ENCODE peak calls at places on chromosomes 5 and 9, in seven cellular contexts. One of them, this sample, is unnamed.
A peak's percentile ranks its signal among the peaks of the same experiment; 100 is the strongest.

GRCh38 chr9:116859763-116860162 is 172.7 kb downstream of the TRIM32 start:
- DNase-seq in colonic mucosa: no peak
- DNase-seq in upper lobe of right lung: no peak
- DNase-seq in CD8-positive, alpha-beta T cell: no peak
- DNase-seq in psoas muscle: no peak
- DNase-seq in heart right ventricle: no peak
- DNase-seq in A549: no peak
- DNase-seq in this sample: peak; percentile 8

GRCh38 chr5:57456056-57456455 is 26.6 kb downstream of the ACTBL2 start:
- DNase-seq in colonic mucosa: peak; percentile 35
- DNase-seq in upper lobe of right lung: no peak
- DNase-seq in CD8-positive, alpha-beta T cell: no peak
- DNase-seq in psoas muscle: no peak
- DNase-seq in heart right ventricle: no peak
- DNase-seq in A549: no peak
- DNase-seq in this sample: no peak

GRCh38 chr5:112951124-112951702 is 25.4 kb upstream of the DCP2 start:
- DNase-seq in colonic mucosa: no peak
- DNase-seq in upper lobe of right lung: no peak
- DNase-seq in CD8-positive, alpha-beta T cell: no peak
- DNase-seq in psoas muscle: no peak
- DNase-seq in heart right ventricle: no peak
- DNase-seq in A549: no peak
- DNase-seq in this sample: no peak

GRCh38 chr5:116573617-116574431 is 799 bp downstream of the SEMA6A start:
- DNase-seq in colonic mucosa: peak; percentile 46
- DNase-seq in upper lobe of right lung: peak; percentile 63
- DNase-seq in CD8-positive, alpha-beta T cell: no peak
- DNase-seq in psoas muscle: peak; percentile 25
- DNase-seq in heart right ventricle: peak; percentile 29
- DNase-seq in A549: peak; percentile 7
- DNase-seq in this sample: peak; percentile 23

GRCh38 chr5:11780641-11781345 is 123.5 kb downstream of the CTNND2 start:
- DNase-seq in colonic mucosa: no peak
- DNase-seq in upper lobe of right lung: no peak
- DNase-seq in CD8-positive, alpha-beta T cell: no peak
- DNase-seq in psoas muscle: no peak
- DNase-seq in heart right ventricle: no peak
- DNase-seq in A549: no peak
- DNase-seq in this sample: no peak

GRCh38 chr9:84170521-84171141 is 169.9 kb downstream of the SLC28A3 start:
- DNase-seq in colonic mucosa: peak; percentile 53
- DNase-seq in upper lobe of right lung: peak; percentile 70
- DNase-seq in CD8-positive, alpha-beta T cell: no peak
- DNase-seq in psoas muscle: peak; percentile 76
- DNase-seq in heart right ventricle: peak; percentile 83
- DNase-seq in A549: peak; percentile 37
- DNase-seq in this sample: peak; percentile 67

GRCh38 chr9:36450110-36450732 is 50.2 kb upstream of the RNF38 start:
- DNase-seq in colonic mucosa: peak; percentile 30
- DNase-seq in upper lobe of right lung: no peak
- DNase-seq in CD8-positive, alpha-beta T cell: no peak
- DNase-seq in psoas muscle: no peak
- DNase-seq in heart right ventricle: no peak
- DNase-seq in A549: peak; percentile 60
- DNase-seq in this sample: peak; percentile 45

GRCh38 chr9:127293314-127293713 is 28.7 kb downstream of the GARNL3 start:
- DNase-seq in colonic mucosa: no peak
- DNase-seq in upper lobe of right lung: no peak
- DNase-seq in CD8-positive, alpha-beta T cell: no peak
- DNase-seq in psoas muscle: no peak
- DNase-seq in heart right ventricle: no peak
- DNase-seq in A549: no peak
- DNase-seq in this sample: no peak

GRCh38 chr9:137969008-137969407 is 91.4 kb downstream of the CACNA1B start:
- DNase-seq in colonic mucosa: no peak
- DNase-seq in upper lobe of right lung: peak; percentile 39
- DNase-seq in CD8-positive, alpha-beta T cell: no peak
- DNase-seq in psoas muscle: no peak
- DNase-seq in heart right ventricle: no peak
- DNase-seq in A549: no peak
- DNase-seq in this sample: no peak

GRCh38 chr9:90956026-90956810 is 154.6 kb downstream of the SYK start:
- DNase-seq in colonic mucosa: no peak
- DNase-seq in upper lobe of right lung: no peak
- DNase-seq in CD8-positive, alpha-beta T cell: no peak
- DNase-seq in psoas muscle: no peak
- DNase-seq in heart right ventricle: no peak
- DNase-seq in A549: no peak
- DNase-seq in this sample: peak; percentile 54

GRCh38 chr5:141338538-141339306 is at the start of gene PCDHGA2:
- DNase-seq in colonic mucosa: no peak
- DNase-seq in upper lobe of right lung: no peak
- DNase-seq in CD8-positive, alpha-beta T cell: no peak
- DNase-seq in psoas muscle: no peak
- DNase-seq in heart right ventricle: no peak
- DNase-seq in A549: peak; percentile 74
- DNase-seq in this sample: no peak

GRCh38 chr5:71974165-71974564 is 133.1 kb upstream of the MAP1B start:
- DNase-seq in colonic mucosa: no peak
- DNase-seq in upper lobe of right lung: no peak
- DNase-seq in CD8-positive, alpha-beta T cell: no peak
- DNase-seq in psoas muscle: peak; percentile 21
- DNase-seq in heart right ventricle: no peak
- DNase-seq in A549: no peak
- DNase-seq in this sample: peak; percentile 5

GRCh38 chr5:139137703-139138102 is 60.5 kb downstream of the SIL1 start:
- DNase-seq in colonic mucosa: no peak
- DNase-seq in upper lobe of right lung: no peak
- DNase-seq in CD8-positive, alpha-beta T cell: no peak
- DNase-seq in psoas muscle: peak; percentile 30
- DNase-seq in heart right ventricle: no peak
- DNase-seq in A549: peak; percentile 56
- DNase-seq in this sample: no peak

GRCh38 chr9:95985656-95986055 is 110.2 kb downstream of the ERCC6L2 start:
- DNase-seq in colonic mucosa: no peak
- DNase-seq in upper lobe of right lung: no peak
- DNase-seq in CD8-positive, alpha-beta T cell: no peak
- DNase-seq in psoas muscle: no peak
- DNase-seq in heart right ventricle: no peak
- DNase-seq in A549: no peak
- DNase-seq in this sample: no peak

GRCh38 chr5:89265511-89266169 is 382.7 kb upstream of the MEF2C start:
- DNase-seq in colonic mucosa: no peak
- DNase-seq in upper lobe of right lung: no peak
- DNase-seq in CD8-positive, alpha-beta T cell: no peak
- DNase-seq in psoas muscle: no peak
- DNase-seq in heart right ventricle: no peak
- DNase-seq in A549: no peak
- DNase-seq in this sample: no peak

GRCh38 chr5:179818746-179819295 is 1.9 kb upstream of the SQSTM1 start:
- DNase-seq in colonic mucosa: peak; percentile 96
- DNase-seq in upper lobe of right lung: peak; percentile 98
- DNase-seq in CD8-positive, alpha-beta T cell: peak; percentile 83
- DNase-seq in psoas muscle: peak; percentile 95
- DNase-seq in heart right ventricle: peak; percentile 94
- DNase-seq in A549: peak; percentile 98
- DNase-seq in this sample: peak; percentile 98

GRCh38 chr9:29241320-29241719 is 1668.0 kb upstream of the C9orf72 start:
- DNase-seq in colonic mucosa: no peak
- DNase-seq in upper lobe of right lung: no peak
- DNase-seq in CD8-positive, alpha-beta T cell: no peak
- DNase-seq in psoas muscle: no peak
- DNase-seq in heart right ventricle: no peak
- DNase-seq in A549: no peak
- DNase-seq in this sample: no peak

GRCh38 chr5:74360535-74361210 is 279.9 kb downstream of the ENC1 start:
- DNase-seq in colonic mucosa: no peak
- DNase-seq in upper lobe of right lung: no peak
- DNase-seq in CD8-positive, alpha-beta T cell: no peak
- DNase-seq in psoas muscle: no peak
- DNase-seq in heart right ventricle: no peak
- DNase-seq in A549: no peak
- DNase-seq in this sample: peak; percentile 26

GRCh38 chr5:14292766-14293165 is 149.6 kb downstream of the TRIO start:
- DNase-seq in colonic mucosa: no peak
- DNase-seq in upper lobe of right lung: no peak
- DNase-seq in CD8-positive, alpha-beta T cell: no peak
- DNase-seq in psoas muscle: no peak
- DNase-seq in heart right ventricle: no peak
- DNase-seq in A549: no peak
- DNase-seq in this sample: no peak

GRCh38 chr9:6759114-6759977 is 1.6 kb downstream of the KDM4C start:
- DNase-seq in colonic mucosa: peak; percentile 37
- DNase-seq in upper lobe of right lung: no peak
- DNase-seq in CD8-positive, alpha-beta T cell: no peak
- DNase-seq in psoas muscle: no peak
- DNase-seq in heart right ventricle: no peak
- DNase-seq in A549: peak; percentile 42
- DNase-seq in this sample: peak; percentile 37

GRCh38 chr5:55123365-55123764 is 20.9 kb downstream of the GZMA start:
- DNase-seq in colonic mucosa: no peak
- DNase-seq in upper lobe of right lung: no peak
- DNase-seq in CD8-positive, alpha-beta T cell: no peak
- DNase-seq in psoas muscle: no peak
- DNase-seq in heart right ventricle: no peak
- DNase-seq in A549: no peak
- DNase-seq in this sample: no peak

GRCh38 chr9:93668261-93668871 is 92.0 kb downstream of the PHF2 start:
- DNase-seq in colonic mucosa: no peak
- DNase-seq in upper lobe of right lung: peak; percentile 50
- DNase-seq in CD8-positive, alpha-beta T cell: no peak
- DNase-seq in psoas muscle: peak; percentile 5
- DNase-seq in heart right ventricle: no peak
- DNase-seq in A549: no peak
- DNase-seq in this sample: no peak

GRCh38 chr9:78296208-78296892 is 575 bp upstream of the PSAT1 start:
- DNase-seq in colonic mucosa: peak; percentile 50
- DNase-seq in upper lobe of right lung: peak; percentile 70
- DNase-seq in CD8-positive, alpha-beta T cell: no peak
- DNase-seq in psoas muscle: peak; percentile 20
- DNase-seq in heart right ventricle: peak; percentile 42
- DNase-seq in A549: peak; percentile 49
- DNase-seq in this sample: peak; percentile 83

GRCh38 chr5:96657068-96657467 is 5.1 kb upstream of the CAST start:
- DNase-seq in colonic mucosa: peak; percentile 70
- DNase-seq in upper lobe of right lung: no peak
- DNase-seq in CD8-positive, alpha-beta T cell: peak; percentile 37
- DNase-seq in psoas muscle: peak; percentile 16
- DNase-seq in heart right ventricle: no peak
- DNase-seq in A549: peak; percentile 70
- DNase-seq in this sample: no peak
- H3K4me1 ChIP-seq in colonic mucosa: peaks cover 13% of the 10 kb centered on the region
- H3K4me1 ChIP-seq in upper lobe of right lung: peaks cover 16% of the 10 kb centered on the region
- H3K4me1 ChIP-seq in CD8-positive, alpha-beta T cell: peaks cover 17% of the 10 kb centered on the region
- H3K4me1 ChIP-seq in psoas muscle: peaks cover 4% of the 10 kb centered on the region
- H3K4me1 ChIP-seq in heart right ventricle: peaks cover 46% of the 10 kb centered on the region
- H3K4me1 ChIP-seq in A549: peaks cover 74% of the 10 kb centered on the region
- H3K4me1 ChIP-seq in this sample: no peaks in the 10 kb centered on the region

DNA sequence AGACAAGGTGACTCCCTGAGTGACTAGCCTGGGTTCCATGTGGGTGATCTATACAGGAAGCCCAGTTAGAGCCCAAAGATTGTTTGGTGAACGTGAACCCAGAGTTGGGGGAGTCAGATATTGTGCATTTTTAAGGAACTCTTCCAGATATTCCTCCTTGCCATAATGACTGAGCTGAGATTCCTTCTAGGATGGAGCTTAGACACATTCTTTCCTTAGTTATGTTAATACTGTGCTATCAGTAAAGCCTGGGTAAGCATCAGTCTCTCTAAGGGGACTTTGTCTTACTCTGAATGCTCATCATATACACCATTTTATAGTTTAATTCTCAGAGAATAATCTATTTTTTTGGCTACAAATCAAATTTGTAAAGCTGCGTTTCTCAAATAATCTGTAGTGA is 68.1 kb downstream of the FOXB2 start:
- DNase-seq in colonic mucosa: no peak
- DNase-seq in upper lobe of right lung: no peak
- DNase-seq in CD8-positive, alpha-beta T cell: no peak
- DNase-seq in psoas muscle: no peak
- DNase-seq in heart right ventricle: no peak
- DNase-seq in A549: no peak
- DNase-seq in this sample: no peak
- TF ChIP-seq CTCF in colonic mucosa: no peak
- TF ChIP-seq CTCF in upper lobe of right lung: no peak
- TF ChIP-seq CTCF in CD8-positive, alpha-beta T cell: no peak
- TF ChIP-seq CTCF in psoas muscle: no peak
- TF ChIP-seq CTCF in heart right ventricle: no peak
- TF ChIP-seq CTCF in A549: no peak
- TF ChIP-seq CTCF in this sample: no peak

GRCh38 chr5:145554399-145554798 is 280.7 kb downstream of the PRELID2 start:
- DNase-seq in colonic mucosa: no peak
- DNase-seq in upper lobe of right lung: no peak
- DNase-seq in CD8-positive, alpha-beta T cell: no peak
- DNase-seq in psoas muscle: no peak
- DNase-seq in heart right ventricle: no peak
- DNase-seq in A549: no peak
- DNase-seq in this sample: peak; percentile 15
- H3K4me1 ChIP-seq in colonic mucosa: no peaks in the 10 kb centered on the region
- H3K4me1 ChIP-seq in upper lobe of right lung: no peaks in the 10 kb centered on the region
- H3K4me1 ChIP-seq in CD8-positive, alpha-beta T cell: no peaks in the 10 kb centered on the region
- H3K4me1 ChIP-seq in psoas muscle: no peaks in the 10 kb centered on the region
- H3K4me1 ChIP-seq in heart right ventricle: no peaks in the 10 kb centered on the region
- H3K4me1 ChIP-seq in A549: peaks cover 3% of the 10 kb centered on the region
- H3K4me1 ChIP-seq in this sample: no peaks in the 10 kb centered on the region

GRCh38 chr5:136033848-136034247 is 5.1 kb downstream of the TGFBI start:
- DNase-seq in colonic mucosa: no peak
- DNase-seq in upper lobe of right lung: no peak
- DNase-seq in CD8-positive, alpha-beta T cell: no peak
- DNase-seq in psoas muscle: no peak
- DNase-seq in heart right ventricle: no peak
- DNase-seq in A549: no peak
- DNase-seq in this sample: no peak

GRCh38 chr5:136031713-136032112 is 2.9 kb downstream of the TGFBI start:
- DNase-seq in colonic mucosa: no peak
- DNase-seq in upper lobe of right lung: peak; percentile 46
- DNase-seq in CD8-positive, alpha-beta T cell: no peak
- DNase-seq in psoas muscle: no peak
- DNase-seq in heart right ventricle: no peak
- DNase-seq in A549: no peak
- DNase-seq in this sample: no peak

GRCh38 chr5:136030956-136031611 is 2.3 kb downstream of the TGFBI start:
- DNase-seq in colonic mucosa: no peak
- DNase-seq in upper lobe of right lung: no peak
- DNase-seq in CD8-positive, alpha-beta T cell: no peak
- DNase-seq in psoas muscle: no peak
- DNase-seq in heart right ventricle: no peak
- DNase-seq in A549: no peak
- DNase-seq in this sample: no peak

GRCh38 chr5:136033244-136033643 is 4.5 kb downstream of the TGFBI start:
- DNase-seq in colonic mucosa: no peak
- DNase-seq in upper lobe of right lung: no peak
- DNase-seq in CD8-positive, alpha-beta T cell: no peak
- DNase-seq in psoas muscle: no peak
- DNase-seq in heart right ventricle: no peak
- DNase-seq in A549: no peak
- DNase-seq in this sample: no peak

DNA sequence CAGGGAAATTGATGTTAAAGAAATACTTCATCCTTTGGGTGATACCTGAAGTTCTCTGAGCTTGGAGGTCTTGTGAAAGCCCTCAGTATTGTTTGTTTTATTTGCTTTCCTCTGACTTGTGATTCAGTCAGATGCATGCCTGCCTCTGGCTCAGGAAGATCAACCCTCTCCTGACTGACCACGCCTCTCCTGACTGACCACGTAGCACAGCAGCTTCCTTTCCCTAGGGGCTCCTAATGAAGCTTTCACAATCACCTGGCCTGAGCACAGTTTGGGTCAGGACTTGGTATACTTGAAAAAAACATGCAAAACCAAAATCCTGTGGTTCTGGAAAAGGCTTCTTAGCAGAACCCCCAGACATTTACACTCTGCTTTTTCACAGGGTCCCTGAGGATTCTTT is 3.8 kb downstream of the TGFBI start:
- DNase-seq in colonic mucosa: no peak
- DNase-seq in upper lobe of right lung: peak; percentile 4
- DNase-seq in CD8-positive, alpha-beta T cell: no peak
- DNase-seq in psoas muscle: no peak
- DNase-seq in heart right ventricle: no peak
- DNase-seq in A549: peak; percentile 69
- DNase-seq in this sample: no peak
- TF ChIP-seq CTCF in colonic mucosa: no peak
- TF ChIP-seq CTCF in upper lobe of right lung: no peak
- TF ChIP-seq CTCF in CD8-positive, alpha-beta T cell: no peak
- TF ChIP-seq CTCF in psoas muscle: no peak
- TF ChIP-seq CTCF in heart right ventricle: no peak
- TF ChIP-seq CTCF in A549: no peak
- TF ChIP-seq CTCF in this sample: no peak

This sample was measured in thyroid gland.